ENCODE peak calls at places on chromosomes 6 and 20, in seven cellular contexts. Z is keratinocyte; L is NCI-H748 treated with DMSO at 0.1 percent for 48 hours; Y is CD14-positive monocyte; H is stimulated activated naive CD4-positive, alpha-beta T cell; X is AG04450; B is Caki2. F is an unnamed sample.

GRCh38 chr6:159494633-159495023 is 198.4 kb downstream of the SOD2 start:
- DNase-seq in Y (no peak), X (no peak), B (no peak), Z (no peak), H (no peak), L (no peak), F (no peak)

GRCh38 chr6:24788031-24788665 is 10.6 kb downstream of the ARMH2 start:
- DNase-seq in B (no peak), H (no peak), X (no peak), Z (no peak), L (no peak), Y (no peak), F (no peak)

GRCh38 chr6:107179004-107179403 is 63.7 kb upstream of the BEND3 start:
- DNase-seq in Z (no peak), H (no peak), X (no peak), Y (no peak), B (no peak), L (no peak), F (no peak)

GRCh38 chr6:77292564-77293546 is 170.4 kb downstream of the HTR1B start:
- DNase-seq in B (peak), H (no peak), X (peak), L (no peak), Y (no peak), Z (peak), F (no peak)

GRCh38 chr6:148451690-148452089 is 109.1 kb downstream of the SASH1 start:
- DNase-seq in L (no peak), X (no peak), Z (no peak), B (no peak), H (no peak), Y (no peak), F (no peak)

GRCh38 chr6:49462599-49462926 is 490 bp downstream of the MMUT start:
- DNase-seq in L (no peak), Y (no peak), B (no peak), X (no peak), Z (no peak), H (no peak), F (no peak)

GRCh38 chr6:42993445-42993844 is 9.1 kb downstream of the PPP2R5D start:
- DNase-seq in B (no peak), Y (no peak), Z (no peak), X (no peak), H (no peak), L (no peak), F (no peak)

GRCh38 chr20:50138479-50139393 is 14.8 kb downstream of the PEDS1 start:
- DNase-seq in H (no peak), Y (no peak), X (no peak), B (no peak), Z (no peak), L (no peak), F (no peak)

GRCh38 chr6:47655719-47656595 is 42.4 kb upstream of the ADGRF4 start:
- DNase-seq in B (peak), L (no peak), Y (no peak), H (no peak), X (no peak), Z (peak), F (no peak)

GRCh38 chr6:121647905-121648304 is 212.5 kb downstream of the GJA1 start:
- DNase-seq in X (peak), H (no peak), L (no peak), Z (no peak), B (no peak), Y (no peak), F (no peak)

GRCh38 chr6:7169296-7169721 is 61.5 kb downstream of the RREB1 start:
- DNase-seq in H (no peak), Y (no peak), L (no peak), Z (no peak), X (no peak), B (no peak), F (no peak)

GRCh38 chr6:27541212-27541931 is 68.5 kb upstream of the ZNF184 start:
- DNase-seq in H (no peak), Z (peak), Y (no peak), B (peak), X (no peak), L (peak), F (peak)

GRCh38 chr6:152720964-152721363 is 23.3 kb downstream of the MYCT1 start:
- DNase-seq in H (no peak), Y (no peak), Z (no peak), L (no peak), X (no peak), B (no peak), F (no peak)

GRCh38 chr6:31359556-31359955 is 2.6 kb upstream of the HLA-B start:
- DNase-seq in Y (no peak), Z (no peak), X (no peak), L (no peak), H (no peak), B (no peak), F (no peak)

GRCh38 chr6:27020553-27020880 is 227.0 kb upstream of the PRSS16 start:
- DNase-seq in X (no peak), Z (no peak), Y (no peak), L (no peak), B (no peak), H (no peak), F (no peak)

GRCh38 chr20:13865825-13866351 is 81.1 kb downstream of the NDUFAF5 start:
- DNase-seq in Z (no peak), L (no peak), H (no peak), X (no peak), Y (no peak), B (no peak), F (no peak)

GRCh38 chr6:16985484-16986284 is 116.2 kb upstream of the STMND1 start:
- DNase-seq in Z (peak), L (no peak), B (no peak), H (no peak), X (peak), Y (no peak), F (no peak)

GRCh38 chr20:46772901-46773300 is 63.5 kb downstream of the SLC2A10 start:
- DNase-seq in B (no peak), X (no peak), Y (no peak), Z (no peak), L (no peak), H (no peak), F (no peak)

GRCh38 chr6:42821846-42822245 is 40.0 kb downstream of the BICRAL start:
- DNase-seq in H (no peak), B (no peak), Y (no peak), X (no peak), L (no peak), Z (no peak), F (no peak)